ENCODE peak calls at places on chromosomes 3 and 15, in seven cellular contexts. One of them, this sample, is unnamed.
A peak's percentile ranks its signal among the peaks of the same experiment; 100 is the strongest.

GRCh38 chr3:15367059-15367458 is 34.7 kb upstream of the SH3BP5 start:
- DNase-seq in endothelial cell: no peak
- DNase-seq in Panc1: no peak
- DNase-seq in lung: no peak
- DNase-seq in A673: no peak
- DNase-seq in bronchial epithelial cell: peak; percentile 51
- DNase-seq in stomach: no peak
- DNase-seq in this sample: peak; percentile 28

GRCh38 chr15:26358708-26359107 is 414.2 kb downstream of the GABRB3 start:
- DNase-seq in lung: no peak
- DNase-seq in stomach: no peak
- DNase-seq in Panc1: no peak
- DNase-seq in bronchial epithelial cell: no peak
- DNase-seq in endothelial cell: no peak
- DNase-seq in A673: no peak
- DNase-seq in this sample: no peak

GRCh38 chr3:8301977-8302589 is 199.5 kb upstream of the LMCD1 start:
- DNase-seq in lung: no peak
- DNase-seq in endothelial cell: no peak
- DNase-seq in stomach: no peak
- DNase-seq in A673: peak; percentile 92
- DNase-seq in Panc1: peak; percentile 8
- DNase-seq in bronchial epithelial cell: peak; percentile 56
- DNase-seq in this sample: peak; percentile 8

GRCh38 chr3:16240229-16241023 is 24.3 kb downstream of the DPH3 start:
- DNase-seq in Panc1: peak; percentile 24
- DNase-seq in bronchial epithelial cell: peak; percentile 87
- DNase-seq in lung: no peak
- DNase-seq in A673: no peak
- DNase-seq in stomach: no peak
- DNase-seq in endothelial cell: no peak
- DNase-seq in this sample: peak; percentile 60

GRCh38 chr3:129812589-129812988 is 80.9 kb downstream of the TMCC1 start:
- DNase-seq in endothelial cell: no peak
- DNase-seq in stomach: no peak
- DNase-seq in Panc1: no peak
- DNase-seq in lung: no peak
- DNase-seq in bronchial epithelial cell: no peak
- DNase-seq in A673: no peak
- DNase-seq in this sample: no peak

GRCh38 chr15:85620321-85621044 is 174.2 kb downstream of the KLHL25 start:
- DNase-seq in Panc1: no peak
- DNase-seq in A673: no peak
- DNase-seq in lung: no peak
- DNase-seq in stomach: no peak
- DNase-seq in endothelial cell: no peak
- DNase-seq in bronchial epithelial cell: peak; percentile 53
- DNase-seq in this sample: no peak

GRCh38 chr3:81744366-81744765 is 17.1 kb downstream of the GBE1 start:
- DNase-seq in bronchial epithelial cell: peak; percentile 92
- DNase-seq in A673: peak; percentile 49
- DNase-seq in lung: peak; percentile 34
- DNase-seq in stomach: no peak
- DNase-seq in endothelial cell: no peak
- DNase-seq in Panc1: peak; percentile 66
- DNase-seq in this sample: peak; percentile 57

GRCh38 chr3:191401775-191402357 is 59.1 kb upstream of the PYDC2 start:
- DNase-seq in endothelial cell: no peak
- DNase-seq in lung: no peak
- DNase-seq in bronchial epithelial cell: no peak
- DNase-seq in Panc1: no peak
- DNase-seq in A673: no peak
- DNase-seq in stomach: no peak
- DNase-seq in this sample: no peak

GRCh38 chr15:57048930-57049550 is 130.6 kb downstream of the TCF12 start:
- DNase-seq in stomach: no peak
- DNase-seq in bronchial epithelial cell: no peak
- DNase-seq in A673: no peak
- DNase-seq in Panc1: no peak
- DNase-seq in lung: no peak
- DNase-seq in endothelial cell: no peak
- DNase-seq in this sample: no peak

GRCh38 chr3:185820973-185821758 is 3.7 kb downstream of the IGF2BP2 start:
- DNase-seq in lung: no peak
- DNase-seq in Panc1: peak; percentile 80
- DNase-seq in A673: peak; percentile 81
- DNase-seq in bronchial epithelial cell: peak; percentile 96
- DNase-seq in stomach: no peak
- DNase-seq in endothelial cell: no peak
- DNase-seq in this sample: peak; percentile 74

GRCh38 chr3:113275876-113276580 is 64.7 kb downstream of the BOC start:
- DNase-seq in A673: peak; percentile 7
- DNase-seq in endothelial cell: no peak
- DNase-seq in Panc1: no peak
- DNase-seq in stomach: no peak
- DNase-seq in lung: no peak
- DNase-seq in bronchial epithelial cell: peak; percentile 21
- DNase-seq in this sample: peak; percentile 16

GRCh38 chr3:62873672-62874397 is 1.4 kb downstream of the CADPS start:
- DNase-seq in stomach: no peak
- DNase-seq in bronchial epithelial cell: no peak
- DNase-seq in lung: no peak
- DNase-seq in A673: peak; percentile 7
- DNase-seq in Panc1: no peak
- DNase-seq in endothelial cell: peak; percentile 58
- DNase-seq in this sample: no peak

GRCh38 chr15:99128411-99128810 is 23.5 kb downstream of the SYNM start:
- DNase-seq in lung: no peak
- DNase-seq in A673: no peak
- DNase-seq in bronchial epithelial cell: no peak
- DNase-seq in endothelial cell: no peak
- DNase-seq in Panc1: no peak
- DNase-seq in stomach: no peak
- DNase-seq in this sample: no peak

GRCh38 chr3:128237348-128238099 is 84.2 kb downstream of the EEFSEC start:
- DNase-seq in bronchial epithelial cell: no peak
- DNase-seq in A673: no peak
- DNase-seq in stomach: no peak
- DNase-seq in lung: no peak
- DNase-seq in endothelial cell: no peak
- DNase-seq in Panc1: no peak
- DNase-seq in this sample: no peak

GRCh38 chr3:100416176-100416575 is 14.8 kb downstream of the LNP1 start:
- DNase-seq in Panc1: no peak
- DNase-seq in stomach: no peak
- DNase-seq in bronchial epithelial cell: no peak
- DNase-seq in A673: no peak
- DNase-seq in lung: no peak
- DNase-seq in endothelial cell: no peak
- DNase-seq in this sample: no peak

GRCh38 chr15:81813215-81813614 is 232.6 kb downstream of the MEX3B start:
- DNase-seq in Panc1: no peak
- DNase-seq in bronchial epithelial cell: no peak
- DNase-seq in stomach: no peak
- DNase-seq in A673: no peak
- DNase-seq in endothelial cell: no peak
- DNase-seq in lung: no peak
- DNase-seq in this sample: peak; percentile 26

GRCh38 chr15:68209735-68210408 is 4.7 kb upstream of the CALML4 start:
- DNase-seq in lung: no peak
- DNase-seq in Panc1: no peak
- DNase-seq in endothelial cell: no peak
- DNase-seq in bronchial epithelial cell: peak; percentile 28
- DNase-seq in A673: no peak
- DNase-seq in stomach: no peak
- DNase-seq in this sample: no peak

GRCh38 chr3:155753038-155753647 is 8.3 kb upstream of the PLCH1 start:
- DNase-seq in bronchial epithelial cell: peak; percentile 43
- DNase-seq in A673: peak; percentile 54
- DNase-seq in stomach: no peak
- DNase-seq in Panc1: no peak
- DNase-seq in endothelial cell: no peak
- DNase-seq in lung: no peak
- DNase-seq in this sample: peak; percentile 23

GRCh38 chr15:49330166-49330565 is 92.9 kb upstream of the FGF7 start:
- DNase-seq in lung: no peak
- DNase-seq in Panc1: no peak
- DNase-seq in endothelial cell: no peak
- DNase-seq in stomach: no peak
- DNase-seq in A673: no peak
- DNase-seq in bronchial epithelial cell: no peak
- DNase-seq in this sample: no peak

GRCh38 chr15:36757189-36757814 is 177.9 kb downstream of the CDIN1 start:
- DNase-seq in A673: no peak
- DNase-seq in bronchial epithelial cell: peak; percentile 75
- DNase-seq in Panc1: no peak
- DNase-seq in lung: no peak
- DNase-seq in stomach: no peak
- DNase-seq in endothelial cell: no peak
- DNase-seq in this sample: no peak

GRCh38 chr3:127707777-127708438 is 35.2 kb downstream of the ABTB1 start:
- DNase-seq in A673: no peak
- DNase-seq in Panc1: no peak
- DNase-seq in bronchial epithelial cell: no peak
- DNase-seq in stomach: no peak
- DNase-seq in lung: no peak
- DNase-seq in endothelial cell: no peak
- DNase-seq in this sample: no peak

GRCh38 chr3:78880588-78881461 is 887.0 kb downstream of the ROBO1 start:
- DNase-seq in A673: no peak
- DNase-seq in lung: no peak
- DNase-seq in endothelial cell: no peak
- DNase-seq in Panc1: no peak
- DNase-seq in stomach: no peak
- DNase-seq in bronchial epithelial cell: no peak
- DNase-seq in this sample: no peak

GRCh38 chr15:54990793-54991192 is 205.9 kb downstream of the RSL24D1 start:
- DNase-seq in bronchial epithelial cell: no peak
- DNase-seq in Panc1: no peak
- DNase-seq in lung: no peak
- DNase-seq in endothelial cell: no peak
- DNase-seq in stomach: no peak
- DNase-seq in A673: no peak
- DNase-seq in this sample: no peak

GRCh38 chr3:88151358-88151757 is 1.6 kb downstream of the C3orf38 start:
- DNase-seq in A673: no peak
- DNase-seq in stomach: no peak
- DNase-seq in Panc1: no peak
- DNase-seq in endothelial cell: no peak
- DNase-seq in lung: no peak
- DNase-seq in bronchial epithelial cell: peak; percentile 12
- DNase-seq in this sample: no peak

GRCh38 chr15:84818221-84819131 is 1.3 kb downstream of the ALPK3 start:
- DNase-seq in A673: peak; percentile 33
- DNase-seq in lung: no peak
- DNase-seq in endothelial cell: peak; percentile 66
- DNase-seq in bronchial epithelial cell: peak; percentile 40
- DNase-seq in stomach: no peak
- DNase-seq in Panc1: no peak
- DNase-seq in this sample: no peak

GRCh38 chr3:110697961-110698360 is 373.7 kb upstream of the NECTIN3 start:
- DNase-seq in endothelial cell: no peak
- DNase-seq in stomach: no peak
- DNase-seq in bronchial epithelial cell: peak; percentile 10
- DNase-seq in Panc1: no peak
- DNase-seq in A673: peak; percentile 22
- DNase-seq in lung: no peak
- DNase-seq in this sample: no peak
- TF ChIP-seq CTCF in endothelial cell: no peak
- TF ChIP-seq CTCF in stomach: no peak
- TF ChIP-seq CTCF in bronchial epithelial cell: no peak
- TF ChIP-seq CTCF in Panc1: no peak
- TF ChIP-seq CTCF in A673: no peak
- TF ChIP-seq CTCF in lung: no peak
- TF ChIP-seq CTCF in this sample: no peak

DNA sequence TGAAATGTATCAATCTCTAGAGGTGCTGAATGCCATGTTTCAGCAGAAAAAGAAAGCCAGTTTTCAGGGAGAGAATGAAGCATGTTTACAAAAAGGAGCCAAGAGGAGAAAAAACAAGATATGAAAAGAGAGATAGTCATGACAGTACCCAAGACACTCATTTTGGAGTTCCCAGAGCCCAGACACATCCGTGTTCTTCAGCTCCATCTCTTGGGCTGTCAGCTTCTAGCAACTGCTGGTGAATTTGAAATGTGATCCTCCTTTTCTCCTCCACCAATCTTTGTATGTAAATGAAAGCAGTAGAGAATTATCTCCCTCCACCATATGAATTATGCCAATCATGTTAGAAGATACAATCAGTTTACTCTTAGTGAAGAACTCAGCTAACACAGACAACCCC is 93.0 kb upstream of the SLC25A36 start:
- DNase-seq in stomach: no peak
- DNase-seq in Panc1: no peak
- DNase-seq in lung: no peak
- DNase-seq in bronchial epithelial cell: no peak
- DNase-seq in endothelial cell: no peak
- DNase-seq in A673: peak; percentile 22
- DNase-seq in this sample: no peak
- TF ChIP-seq CTCF in stomach: no peak
- TF ChIP-seq CTCF in Panc1: no peak
- TF ChIP-seq CTCF in lung: no peak
- TF ChIP-seq CTCF in bronchial epithelial cell: no peak
- TF ChIP-seq CTCF in endothelial cell: no peak
- TF ChIP-seq CTCF in A673: peak; percentile 33
- TF ChIP-seq CTCF in this sample: no peak

GRCh38 chr3:94117729-94118128 is 54.9 kb downstream of the NSUN3 start:
- DNase-seq in endothelial cell: no peak
- DNase-seq in bronchial epithelial cell: no peak
- DNase-seq in lung: no peak
- DNase-seq in stomach: no peak
- DNase-seq in Panc1: no peak
- DNase-seq in A673: peak; percentile 75
- DNase-seq in this sample: no peak

GRCh38 chr3:94114667-94115066 is 51.8 kb downstream of the NSUN3 start:
- DNase-seq in lung: no peak
- DNase-seq in endothelial cell: no peak
- DNase-seq in Panc1: no peak
- DNase-seq in A673: peak; percentile 29
- DNase-seq in stomach: no peak
- DNase-seq in bronchial epithelial cell: no peak
- DNase-seq in this sample: no peak

GRCh38 chr3:94118390-94118789 is 55.5 kb downstream of the NSUN3 start:
- DNase-seq in stomach: no peak
- DNase-seq in A673: peak; percentile 51
- DNase-seq in bronchial epithelial cell: no peak
- DNase-seq in Panc1: no peak
- DNase-seq in lung: no peak
- DNase-seq in endothelial cell: no peak
- DNase-seq in this sample: no peak

GRCh38 chr3:94110854-94111253 is 48.0 kb downstream of the NSUN3 start:
- DNase-seq in stomach: no peak
- DNase-seq in endothelial cell: no peak
- DNase-seq in lung: no peak
- DNase-seq in bronchial epithelial cell: no peak
- DNase-seq in Panc1: no peak
- DNase-seq in A673: no peak
- DNase-seq in this sample: no peak

GRCh38 chr3:94115482-94115881 is 52.6 kb downstream of the NSUN3 start:
- DNase-seq in stomach: no peak
- DNase-seq in lung: no peak
- DNase-seq in bronchial epithelial cell: peak; percentile 46
- DNase-seq in endothelial cell: peak; percentile 7
- DNase-seq in Panc1: peak; percentile 17
- DNase-seq in A673: peak; percentile 73
- DNase-seq in this sample: peak; percentile 26
- TF ChIP-seq CTCF in stomach: no peak
- TF ChIP-seq CTCF in lung: no peak
- TF ChIP-seq CTCF in bronchial epithelial cell: peak; percentile 33
- TF ChIP-seq CTCF in endothelial cell: no peak
- TF ChIP-seq CTCF in Panc1: peak; percentile 60
- TF ChIP-seq CTCF in A673: peak; percentile 74
- TF ChIP-seq CTCF in this sample: peak; percentile 47

GRCh38 chr15:97745481-97746071 is 214.9 kb upstream of the ARRDC4 start:
- DNase-seq in endothelial cell: peak; percentile 66
- DNase-seq in stomach: peak; percentile 32
- DNase-seq in Panc1: no peak
- DNase-seq in lung: no peak
- DNase-seq in bronchial epithelial cell: peak; percentile 28
- DNase-seq in A673: peak; percentile 75
- DNase-seq in this sample: peak; percentile 43
- TF ChIP-seq CTCF in endothelial cell: peak; percentile 93
- TF ChIP-seq CTCF in stomach: peak; percentile 42
- TF ChIP-seq CTCF in Panc1: peak; percentile 81
- TF ChIP-seq CTCF in lung: no peak
- TF ChIP-seq CTCF in bronchial epithelial cell: peak; percentile 48
- TF ChIP-seq CTCF in A673: peak; percentile 72
- TF ChIP-seq CTCF in this sample: peak; percentile 86